ENCODE peak calls at places on chromosomes 16 and 17, in nine cellular contexts. One of them, this sample, is unnamed.

GRCh38 chr16:78925071-78925714 is 675.3 kb downstream of the MAF start:
- DNase-seq in activated CD4-positive, alpha-beta T cell treated with anti-CD3 and anti-CD28 coated beads, Interleukin-2, amount 50 U/mL, for 4 hours: peak
- DNase-seq in CD8-positive, alpha-beta memory T cell: peak
- DNase-seq in NCI-H748 treated with DMSO at 0.1 percent for 48 hours: no peak
- DNase-seq in activated effector memory CD4-positive, alpha-beta T cell treated with anti-CD3 and anti-CD28 coated beads, Interleukin-2, amount 50 U/mL, for 16 hours: peak
- DNase-seq in lung: no peak
- DNase-seq in stimulated activated CD4-positive, alpha-beta T cell treated with anti-CD3 and anti-CD28 coated beads, Interleukin-1b, Interleukin-23, amount 100 ng/mL, for 24 hours: no peak
- DNase-seq in fibroblast of the conjunctiva: no peak
- DNase-seq in Caki2: peak
- DNase-seq in this sample: no peak

GRCh38 chr17:17300624-17301568 is 2.3 kb upstream of the NT5M start:
- DNase-seq in stimulated activated CD4-positive, alpha-beta T cell treated with anti-CD3 and anti-CD28 coated beads, Interleukin-1b, Interleukin-23, amount 100 ng/mL, for 24 hours: no peak
- DNase-seq in NCI-H748 treated with DMSO at 0.1 percent for 48 hours: no peak
- DNase-seq in CD8-positive, alpha-beta memory T cell: peak
- DNase-seq in activated effector memory CD4-positive, alpha-beta T cell treated with anti-CD3 and anti-CD28 coated beads, Interleukin-2, amount 50 U/mL, for 16 hours: peak
- DNase-seq in lung: no peak
- DNase-seq in fibroblast of the conjunctiva: no peak
- DNase-seq in activated CD4-positive, alpha-beta T cell treated with anti-CD3 and anti-CD28 coated beads, Interleukin-2, amount 50 U/mL, for 4 hours: peak
- DNase-seq in Caki2: peak
- DNase-seq in this sample: no peak

GRCh38 chr16:74868501-74868900 is 93.9 kb upstream of the FA2H start:
- DNase-seq in CD8-positive, alpha-beta memory T cell: no peak
- DNase-seq in activated effector memory CD4-positive, alpha-beta T cell treated with anti-CD3 and anti-CD28 coated beads, Interleukin-2, amount 50 U/mL, for 16 hours: no peak
- DNase-seq in NCI-H748 treated with DMSO at 0.1 percent for 48 hours: no peak
- DNase-seq in fibroblast of the conjunctiva: no peak
- DNase-seq in activated CD4-positive, alpha-beta T cell treated with anti-CD3 and anti-CD28 coated beads, Interleukin-2, amount 50 U/mL, for 4 hours: no peak
- DNase-seq in stimulated activated CD4-positive, alpha-beta T cell treated with anti-CD3 and anti-CD28 coated beads, Interleukin-1b, Interleukin-23, amount 100 ng/mL, for 24 hours: no peak
- DNase-seq in lung: no peak
- DNase-seq in Caki2: no peak
- DNase-seq in this sample: no peak

GRCh38 chr17:71486171-71486740 is 634.6 kb upstream of the SOX9 start:
- DNase-seq in activated effector memory CD4-positive, alpha-beta T cell treated with anti-CD3 and anti-CD28 coated beads, Interleukin-2, amount 50 U/mL, for 16 hours: no peak
- DNase-seq in Caki2: no peak
- DNase-seq in fibroblast of the conjunctiva: no peak
- DNase-seq in lung: no peak
- DNase-seq in NCI-H748 treated with DMSO at 0.1 percent for 48 hours: no peak
- DNase-seq in stimulated activated CD4-positive, alpha-beta T cell treated with anti-CD3 and anti-CD28 coated beads, Interleukin-1b, Interleukin-23, amount 100 ng/mL, for 24 hours: no peak
- DNase-seq in CD8-positive, alpha-beta memory T cell: no peak
- DNase-seq in activated CD4-positive, alpha-beta T cell treated with anti-CD3 and anti-CD28 coated beads, Interleukin-2, amount 50 U/mL, for 4 hours: no peak
- DNase-seq in this sample: no peak

GRCh38 chr16:81544691-81545365 is 100.2 kb downstream of the CMIP start:
- DNase-seq in Caki2: no peak
- DNase-seq in NCI-H748 treated with DMSO at 0.1 percent for 48 hours: no peak
- DNase-seq in stimulated activated CD4-positive, alpha-beta T cell treated with anti-CD3 and anti-CD28 coated beads, Interleukin-1b, Interleukin-23, amount 100 ng/mL, for 24 hours: no peak
- DNase-seq in activated effector memory CD4-positive, alpha-beta T cell treated with anti-CD3 and anti-CD28 coated beads, Interleukin-2, amount 50 U/mL, for 16 hours: no peak
- DNase-seq in activated CD4-positive, alpha-beta T cell treated with anti-CD3 and anti-CD28 coated beads, Interleukin-2, amount 50 U/mL, for 4 hours: no peak
- DNase-seq in fibroblast of the conjunctiva: no peak
- DNase-seq in lung: no peak
- DNase-seq in CD8-positive, alpha-beta memory T cell: no peak
- DNase-seq in this sample: no peak

GRCh38 chr16:77657016-77657415 is 65.3 kb upstream of the NUDT7 start:
- DNase-seq in NCI-H748 treated with DMSO at 0.1 percent for 48 hours: no peak
- DNase-seq in activated effector memory CD4-positive, alpha-beta T cell treated with anti-CD3 and anti-CD28 coated beads, Interleukin-2, amount 50 U/mL, for 16 hours: no peak
- DNase-seq in fibroblast of the conjunctiva: no peak
- DNase-seq in CD8-positive, alpha-beta memory T cell: no peak
- DNase-seq in Caki2: peak
- DNase-seq in activated CD4-positive, alpha-beta T cell treated with anti-CD3 and anti-CD28 coated beads, Interleukin-2, amount 50 U/mL, for 4 hours: no peak
- DNase-seq in stimulated activated CD4-positive, alpha-beta T cell treated with anti-CD3 and anti-CD28 coated beads, Interleukin-1b, Interleukin-23, amount 100 ng/mL, for 24 hours: no peak
- DNase-seq in lung: no peak
- DNase-seq in this sample: no peak

GRCh38 chr17:58587713-58588117 is 73.3 kb upstream of the MTMR4 start:
- DNase-seq in activated CD4-positive, alpha-beta T cell treated with anti-CD3 and anti-CD28 coated beads, Interleukin-2, amount 50 U/mL, for 4 hours: peak
- DNase-seq in CD8-positive, alpha-beta memory T cell: peak
- DNase-seq in stimulated activated CD4-positive, alpha-beta T cell treated with anti-CD3 and anti-CD28 coated beads, Interleukin-1b, Interleukin-23, amount 100 ng/mL, for 24 hours: peak
- DNase-seq in fibroblast of the conjunctiva: no peak
- DNase-seq in activated effector memory CD4-positive, alpha-beta T cell treated with anti-CD3 and anti-CD28 coated beads, Interleukin-2, amount 50 U/mL, for 16 hours: peak
- DNase-seq in lung: peak
- DNase-seq in NCI-H748 treated with DMSO at 0.1 percent for 48 hours: peak
- DNase-seq in Caki2: peak
- DNase-seq in this sample: peak

GRCh38 chr16:84369938-84370627 is 1.7 kb downstream of the ATP2C2 start:
- DNase-seq in activated CD4-positive, alpha-beta T cell treated with anti-CD3 and anti-CD28 coated beads, Interleukin-2, amount 50 U/mL, for 4 hours: no peak
- DNase-seq in stimulated activated CD4-positive, alpha-beta T cell treated with anti-CD3 and anti-CD28 coated beads, Interleukin-1b, Interleukin-23, amount 100 ng/mL, for 24 hours: no peak
- DNase-seq in activated effector memory CD4-positive, alpha-beta T cell treated with anti-CD3 and anti-CD28 coated beads, Interleukin-2, amount 50 U/mL, for 16 hours: no peak
- DNase-seq in lung: no peak
- DNase-seq in NCI-H748 treated with DMSO at 0.1 percent for 48 hours: peak
- DNase-seq in fibroblast of the conjunctiva: no peak
- DNase-seq in CD8-positive, alpha-beta memory T cell: no peak
- DNase-seq in Caki2: no peak
- DNase-seq in this sample: no peak

GRCh38 chr17:39231091-39231561 is 5.4 kb upstream of the STAC2 start:
- DNase-seq in lung: no peak
- DNase-seq in activated effector memory CD4-positive, alpha-beta T cell treated with anti-CD3 and anti-CD28 coated beads, Interleukin-2, amount 50 U/mL, for 16 hours: no peak
- DNase-seq in CD8-positive, alpha-beta memory T cell: peak
- DNase-seq in Caki2: no peak
- DNase-seq in activated CD4-positive, alpha-beta T cell treated with anti-CD3 and anti-CD28 coated beads, Interleukin-2, amount 50 U/mL, for 4 hours: no peak
- DNase-seq in NCI-H748 treated with DMSO at 0.1 percent for 48 hours: no peak
- DNase-seq in fibroblast of the conjunctiva: no peak
- DNase-seq in stimulated activated CD4-positive, alpha-beta T cell treated with anti-CD3 and anti-CD28 coated beads, Interleukin-1b, Interleukin-23, amount 100 ng/mL, for 24 hours: no peak
- DNase-seq in this sample: no peak

GRCh38 chr17:56786989-56787482 is 46.7 kb downstream of the C17orf67 start:
- DNase-seq in CD8-positive, alpha-beta memory T cell: peak
- DNase-seq in Caki2: peak
- DNase-seq in stimulated activated CD4-positive, alpha-beta T cell treated with anti-CD3 and anti-CD28 coated beads, Interleukin-1b, Interleukin-23, amount 100 ng/mL, for 24 hours: peak
- DNase-seq in lung: no peak
- DNase-seq in fibroblast of the conjunctiva: peak
- DNase-seq in activated effector memory CD4-positive, alpha-beta T cell treated with anti-CD3 and anti-CD28 coated beads, Interleukin-2, amount 50 U/mL, for 16 hours: peak
- DNase-seq in NCI-H748 treated with DMSO at 0.1 percent for 48 hours: no peak
- DNase-seq in activated CD4-positive, alpha-beta T cell treated with anti-CD3 and anti-CD28 coated beads, Interleukin-2, amount 50 U/mL, for 4 hours: peak
- DNase-seq in this sample: no peak

This sample was measured in NCI-H1105.